ENCODE peak calls at places on chromosomes 1 and 21, in seven cellular contexts. One of them, this sample, is unnamed.

GRCh38 chr1:240046000-240046399 is 45.7 kb upstream of the FMN2 start:
- DNase-seq in nucleus accumbens: no peak
- DNase-seq in activated CD4-positive, CD25-positive, alpha-beta regulatory T cell: no peak
- DNase-seq in left cardiac atrium: no peak
- DNase-seq in skeletal muscle cell: no peak
- DNase-seq in NCI-H1694 treated with DMSO at 0.1 percent for 48 hours: no peak
- DNase-seq in NCI-H226: no peak
- DNase-seq in this sample: no peak

GRCh38 chr1:95916616-95917015 is 682.6 kb downstream of the RWDD3 start:
- DNase-seq in NCI-H226: no peak
- DNase-seq in NCI-H1694 treated with DMSO at 0.1 percent for 48 hours: peak; percentile 9
- DNase-seq in left cardiac atrium: no peak
- DNase-seq in nucleus accumbens: no peak
- DNase-seq in skeletal muscle cell: peak; percentile 2
- DNase-seq in activated CD4-positive, CD25-positive, alpha-beta regulatory T cell: no peak
- DNase-seq in this sample: no peak

GRCh38 chr1:78836736-78837135 is 169.8 kb downstream of the ADGRL4 start:
- DNase-seq in NCI-H226: no peak
- DNase-seq in activated CD4-positive, CD25-positive, alpha-beta regulatory T cell: no peak
- DNase-seq in skeletal muscle cell: no peak
- DNase-seq in NCI-H1694 treated with DMSO at 0.1 percent for 48 hours: no peak
- DNase-seq in nucleus accumbens: no peak
- DNase-seq in left cardiac atrium: no peak
- DNase-seq in this sample: no peak

GRCh38 chr21:32372755-32373154 is 20.1 kb downstream of the URB1 start:
- DNase-seq in NCI-H1694 treated with DMSO at 0.1 percent for 48 hours: no peak
- DNase-seq in activated CD4-positive, CD25-positive, alpha-beta regulatory T cell: no peak
- DNase-seq in NCI-H226: no peak
- DNase-seq in left cardiac atrium: no peak
- DNase-seq in nucleus accumbens: no peak
- DNase-seq in skeletal muscle cell: no peak
- DNase-seq in this sample: no peak

GRCh38 chr21:36757246-36757645 is 58.3 kb downstream of the SIM2 start:
- DNase-seq in NCI-H226: no peak
- DNase-seq in skeletal muscle cell: no peak
- DNase-seq in left cardiac atrium: no peak
- DNase-seq in activated CD4-positive, CD25-positive, alpha-beta regulatory T cell: no peak
- DNase-seq in nucleus accumbens: no peak
- DNase-seq in NCI-H1694 treated with DMSO at 0.1 percent for 48 hours: no peak
- DNase-seq in this sample: no peak

GRCh38 chr1:44296794-44297193 is 58.3 kb downstream of the ERI3 start:
- DNase-seq in activated CD4-positive, CD25-positive, alpha-beta regulatory T cell: no peak
- DNase-seq in NCI-H226: no peak
- DNase-seq in left cardiac atrium: no peak
- DNase-seq in nucleus accumbens: no peak
- DNase-seq in NCI-H1694 treated with DMSO at 0.1 percent for 48 hours: no peak
- DNase-seq in skeletal muscle cell: no peak
- DNase-seq in this sample: no peak

GRCh38 chr1:206715552-206716518 is 31.1 kb downstream of the MAPKAPK2 start:
- DNase-seq in NCI-H226: no peak
- DNase-seq in nucleus accumbens: no peak
- DNase-seq in NCI-H1694 treated with DMSO at 0.1 percent for 48 hours: no peak
- DNase-seq in skeletal muscle cell: no peak
- DNase-seq in activated CD4-positive, CD25-positive, alpha-beta regulatory T cell: no peak
- DNase-seq in left cardiac atrium: no peak
- DNase-seq in this sample: no peak

GRCh38 chr1:147225193-147225730 is at the start of gene FMO5:
- DNase-seq in nucleus accumbens: peak; percentile 26
- DNase-seq in NCI-H1694 treated with DMSO at 0.1 percent for 48 hours: no peak
- DNase-seq in activated CD4-positive, CD25-positive, alpha-beta regulatory T cell: peak; percentile 10
- DNase-seq in NCI-H226: no peak
- DNase-seq in left cardiac atrium: peak; percentile 77
- DNase-seq in skeletal muscle cell: no peak
- DNase-seq in this sample: peak; percentile 35

GRCh38 chr1:84598418-84598817 is 24.2 kb upstream of the CTBS start:
- DNase-seq in nucleus accumbens: no peak
- DNase-seq in skeletal muscle cell: no peak
- DNase-seq in left cardiac atrium: no peak
- DNase-seq in NCI-H226: no peak
- DNase-seq in NCI-H1694 treated with DMSO at 0.1 percent for 48 hours: no peak
- DNase-seq in activated CD4-positive, CD25-positive, alpha-beta regulatory T cell: no peak
- DNase-seq in this sample: no peak

GRCh38 chr1:65393345-65393744 is 27.1 kb upstream of the LEPR start:
- DNase-seq in left cardiac atrium: no peak
- DNase-seq in NCI-H226: peak; percentile 70
- DNase-seq in NCI-H1694 treated with DMSO at 0.1 percent for 48 hours: no peak
- DNase-seq in skeletal muscle cell: peak; percentile 59
- DNase-seq in nucleus accumbens: no peak
- DNase-seq in activated CD4-positive, CD25-positive, alpha-beta regulatory T cell: no peak
- DNase-seq in this sample: no peak

This sample was measured in G401.